ENCODE peak calls at places on chromosomes 16 and 17, in nine cellular contexts. One of them, this sample, is unnamed.

GRCh38 chr16:73771676-73772075 is 524.9 kb upstream of the PSMD7 start:
- DNase-seq in A549: no peak
- DNase-seq in tibial nerve: no peak
- DNase-seq in H1: no peak
- DNase-seq in esophagus muscularis mucosa: no peak
- DNase-seq in stomach: no peak
- DNase-seq in SK-N-SH: no peak
- DNase-seq in suprapubic skin: no peak
- DNase-seq in ovary: no peak
- DNase-seq in this sample: no peak

GRCh38 chr17:17403899-17404576 is 72.8 kb upstream of the MED9 start:
- DNase-seq in A549: no peak
- DNase-seq in tibial nerve: no peak
- DNase-seq in H1: no peak
- DNase-seq in esophagus muscularis mucosa: no peak
- DNase-seq in stomach: no peak
- DNase-seq in SK-N-SH: peak; percentile 79
- DNase-seq in suprapubic skin: no peak
- DNase-seq in ovary: no peak
- DNase-seq in this sample: peak; percentile 45

GRCh38 chr17:80730739-80731138 is 186.1 kb downstream of the RPTOR start:
- DNase-seq in A549: no peak
- DNase-seq in tibial nerve: no peak
- DNase-seq in H1: no peak
- DNase-seq in esophagus muscularis mucosa: no peak
- DNase-seq in stomach: no peak
- DNase-seq in SK-N-SH: no peak
- DNase-seq in suprapubic skin: no peak
- DNase-seq in ovary: no peak
- DNase-seq in this sample: no peak

GRCh38 chr17:80036715-80037477 is 454 bp downstream of the CCDC40 start:
- DNase-seq in A549: peak; percentile 63
- DNase-seq in tibial nerve: no peak
- DNase-seq in H1: peak; percentile 85
- DNase-seq in esophagus muscularis mucosa: no peak
- DNase-seq in stomach: no peak
- DNase-seq in SK-N-SH: peak; percentile 92
- DNase-seq in suprapubic skin: no peak
- DNase-seq in ovary: no peak
- DNase-seq in this sample: peak; percentile 37

GRCh38 chr17:36505171-36505570 is 18.7 kb downstream of the ZNHIT3 start:
- DNase-seq in A549: no peak
- DNase-seq in tibial nerve: no peak
- DNase-seq in H1: no peak
- DNase-seq in esophagus muscularis mucosa: no peak
- DNase-seq in stomach: no peak
- DNase-seq in SK-N-SH: no peak
- DNase-seq in suprapubic skin: no peak
- DNase-seq in ovary: no peak
- DNase-seq in this sample: no peak

GRCh38 chr16:31714899-31715504 is 158.6 kb upstream of the ZNF267 start:
- DNase-seq in A549: no peak
- DNase-seq in tibial nerve: no peak
- DNase-seq in H1: no peak
- DNase-seq in esophagus muscularis mucosa: no peak
- DNase-seq in stomach: no peak
- DNase-seq in SK-N-SH: no peak
- DNase-seq in suprapubic skin: no peak
- DNase-seq in ovary: no peak
- DNase-seq in this sample: no peak

GRCh38 chr16:31138621-31139578 is 3.4 kb upstream of the PRSS8 start:
- DNase-seq in A549: peak; percentile 64
- DNase-seq in tibial nerve: no peak
- DNase-seq in H1: peak; percentile 70
- DNase-seq in esophagus muscularis mucosa: no peak
- DNase-seq in stomach: peak; percentile 91
- DNase-seq in SK-N-SH: peak; percentile 47
- DNase-seq in suprapubic skin: no peak
- DNase-seq in ovary: no peak
- DNase-seq in this sample: peak; percentile 91

GRCh38 chr17:44926841-44927525 is 11.7 kb upstream of the GFAP start:
- DNase-seq in A549: no peak
- DNase-seq in tibial nerve: no peak
- DNase-seq in H1: no peak
- DNase-seq in esophagus muscularis mucosa: no peak
- DNase-seq in stomach: no peak
- DNase-seq in SK-N-SH: no peak
- DNase-seq in suprapubic skin: no peak
- DNase-seq in ovary: no peak
- DNase-seq in this sample: peak; percentile 4

GRCh38 chr17:83054518-83055125 is 24.8 kb upstream of the METRNL start:
- DNase-seq in A549: no peak
- DNase-seq in tibial nerve: peak; percentile 3
- DNase-seq in H1: peak; percentile 29
- DNase-seq in esophagus muscularis mucosa: no peak
- DNase-seq in stomach: peak; percentile 14
- DNase-seq in SK-N-SH: no peak
- DNase-seq in suprapubic skin: no peak
- DNase-seq in ovary: no peak
- DNase-seq in this sample: no peak

GRCh38 chr17:42660692-42661345 is 1.7 kb downstream of the TUBG2 start:
- DNase-seq in A549: peak; percentile 68
- DNase-seq in tibial nerve: no peak
- DNase-seq in H1: no peak
- DNase-seq in esophagus muscularis mucosa: no peak
- DNase-seq in stomach: no peak
- DNase-seq in SK-N-SH: no peak
- DNase-seq in suprapubic skin: no peak
- DNase-seq in ovary: peak; percentile 18
- DNase-seq in this sample: peak; percentile 60

GRCh38 chr17:63309021-63309420 is 137.1 kb downstream of the CYB561 start:
- DNase-seq in A549: peak; percentile 13
- DNase-seq in tibial nerve: no peak
- DNase-seq in H1: no peak
- DNase-seq in esophagus muscularis mucosa: no peak
- DNase-seq in stomach: no peak
- DNase-seq in SK-N-SH: no peak
- DNase-seq in suprapubic skin: no peak
- DNase-seq in ovary: no peak
- DNase-seq in this sample: no peak

GRCh38 chr17:73600103-73600871 is 44.0 kb downstream of the SDK2 start:
- DNase-seq in A549: no peak
- DNase-seq in tibial nerve: peak; percentile 23
- DNase-seq in H1: no peak
- DNase-seq in esophagus muscularis mucosa: no peak
- DNase-seq in stomach: no peak
- DNase-seq in SK-N-SH: peak; percentile 91
- DNase-seq in suprapubic skin: no peak
- DNase-seq in ovary: no peak
- DNase-seq in this sample: no peak

GRCh38 chr16:56911771-56912541 is 20.0 kb upstream of the HERPUD1 start:
- DNase-seq in A549: no peak
- DNase-seq in tibial nerve: peak; percentile 36
- DNase-seq in H1: no peak
- DNase-seq in esophagus muscularis mucosa: no peak
- DNase-seq in stomach: peak; percentile 40
- DNase-seq in SK-N-SH: no peak
- DNase-seq in suprapubic skin: no peak
- DNase-seq in ovary: no peak
- DNase-seq in this sample: peak; percentile 74

GRCh38 chr16:3902731-3903130 is 22.2 kb upstream of the CREBBP start:
- DNase-seq in A549: no peak
- DNase-seq in tibial nerve: no peak
- DNase-seq in H1: no peak
- DNase-seq in esophagus muscularis mucosa: no peak
- DNase-seq in stomach: no peak
- DNase-seq in SK-N-SH: no peak
- DNase-seq in suprapubic skin: no peak
- DNase-seq in ovary: no peak
- DNase-seq in this sample: no peak
- TF ChIP-seq EP300 in A549: no peak
- TF ChIP-seq EP300 in tibial nerve: no peak
- TF ChIP-seq EP300 in H1: no peak
- TF ChIP-seq EP300 in esophagus muscularis mucosa: no peak
- TF ChIP-seq EP300 in stomach: no peak
- TF ChIP-seq EP300 in SK-N-SH: no peak
- TF ChIP-seq EP300 in suprapubic skin: no peak
- TF ChIP-seq EP300 in ovary: no peak
- TF ChIP-seq EP300 in this sample: no peak

GRCh38 chr17:50666316-50666715 is 31.6 kb downstream of the ABCC3 start:
- DNase-seq in A549: no peak
- DNase-seq in tibial nerve: no peak
- DNase-seq in H1: no peak
- DNase-seq in esophagus muscularis mucosa: no peak
- DNase-seq in stomach: no peak
- DNase-seq in SK-N-SH: no peak
- DNase-seq in suprapubic skin: no peak
- DNase-seq in ovary: no peak
- DNase-seq in this sample: no peak
- H3K27ac ChIP-seq in A549: peak overlapping the region; percentile 98
- H3K27ac ChIP-seq in tibial nerve: no peak overlapping the region
- H3K27ac ChIP-seq in H1: no peak overlapping the region
- H3K27ac ChIP-seq in esophagus muscularis mucosa: no peak overlapping the region
- H3K27ac ChIP-seq in stomach: no peak overlapping the region
- H3K27ac ChIP-seq in SK-N-SH: no peak overlapping the region
- H3K27ac ChIP-seq in suprapubic skin: no peak overlapping the region
- H3K27ac ChIP-seq in ovary: no peak overlapping the region
- H3K27ac ChIP-seq in this sample: no peak overlapping the region

GRCh38 chr16:71854369-71854948 is 8.7 kb downstream of the ATXN1L start:
- DNase-seq in A549: no peak
- DNase-seq in tibial nerve: no peak
- DNase-seq in H1: no peak
- DNase-seq in esophagus muscularis mucosa: no peak
- DNase-seq in stomach: no peak
- DNase-seq in SK-N-SH: no peak
- DNase-seq in suprapubic skin: no peak
- DNase-seq in ovary: no peak
- DNase-seq in this sample: no peak
- TF ChIP-seq EP300 in A549: no peak
- TF ChIP-seq EP300 in tibial nerve: no peak
- TF ChIP-seq EP300 in H1: no peak
- TF ChIP-seq EP300 in esophagus muscularis mucosa: no peak
- TF ChIP-seq EP300 in stomach: no peak
- TF ChIP-seq EP300 in SK-N-SH: no peak
- TF ChIP-seq EP300 in suprapubic skin: no peak
- TF ChIP-seq EP300 in ovary: no peak
- TF ChIP-seq EP300 in this sample: no peak

GRCh38 chr17:48296453-48296852 is 133.6 kb downstream of the SKAP1 start:
- DNase-seq in A549: no peak
- DNase-seq in tibial nerve: no peak
- DNase-seq in H1: no peak
- DNase-seq in esophagus muscularis mucosa: no peak
- DNase-seq in stomach: no peak
- DNase-seq in SK-N-SH: no peak
- DNase-seq in suprapubic skin: no peak
- DNase-seq in ovary: no peak
- DNase-seq in this sample: no peak

GRCh38 chr17:48294989-48295892 is 134.8 kb downstream of the SKAP1 start:
- DNase-seq in A549: peak; percentile 35
- DNase-seq in tibial nerve: no peak
- DNase-seq in H1: no peak
- DNase-seq in esophagus muscularis mucosa: no peak
- DNase-seq in stomach: no peak
- DNase-seq in SK-N-SH: no peak
- DNase-seq in suprapubic skin: no peak
- DNase-seq in ovary: no peak
- DNase-seq in this sample: no peak

GRCh38 chr17:48301002-48301401 is 129.0 kb downstream of the SKAP1 start:
- DNase-seq in A549: no peak
- DNase-seq in tibial nerve: no peak
- DNase-seq in H1: no peak
- DNase-seq in esophagus muscularis mucosa: no peak
- DNase-seq in stomach: no peak
- DNase-seq in SK-N-SH: no peak
- DNase-seq in suprapubic skin: no peak
- DNase-seq in ovary: no peak
- DNase-seq in this sample: no peak

GRCh38 chr17:48297825-48298224 is 132.2 kb downstream of the SKAP1 start:
- DNase-seq in A549: no peak
- DNase-seq in tibial nerve: no peak
- DNase-seq in H1: no peak
- DNase-seq in esophagus muscularis mucosa: no peak
- DNase-seq in stomach: no peak
- DNase-seq in SK-N-SH: no peak
- DNase-seq in suprapubic skin: no peak
- DNase-seq in ovary: no peak
- DNase-seq in this sample: no peak

DNA sequence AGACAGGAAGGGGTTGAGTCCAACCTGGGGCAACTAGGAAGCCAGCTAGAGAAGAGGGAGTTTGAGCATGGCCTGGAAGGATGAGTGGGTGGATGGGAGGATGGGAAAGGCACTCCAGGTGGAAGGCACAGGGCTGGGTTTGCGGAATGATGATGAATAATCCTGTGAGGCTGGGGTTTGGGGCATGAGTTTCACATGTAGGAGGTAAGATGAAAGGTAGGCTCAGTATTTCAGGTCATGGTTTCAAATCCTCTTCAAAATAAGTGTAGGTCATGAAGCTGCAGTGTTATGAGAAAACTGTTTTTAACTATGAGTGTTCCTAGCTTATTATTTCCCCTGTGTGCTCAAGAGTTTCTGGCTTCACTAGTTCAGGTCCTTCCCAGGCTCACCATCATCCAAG is 130.3 kb downstream of the SKAP1 start:
- DNase-seq in A549: no peak
- DNase-seq in tibial nerve: no peak
- DNase-seq in H1: no peak
- DNase-seq in esophagus muscularis mucosa: no peak
- DNase-seq in stomach: no peak
- DNase-seq in SK-N-SH: no peak
- DNase-seq in suprapubic skin: no peak
- DNase-seq in ovary: no peak
- DNase-seq in this sample: no peak
- H3K27ac ChIP-seq in A549: no peak overlapping the region
- H3K27ac ChIP-seq in tibial nerve: no peak overlapping the region
- H3K27ac ChIP-seq in H1: no peak overlapping the region
- H3K27ac ChIP-seq in esophagus muscularis mucosa: no peak overlapping the region
- H3K27ac ChIP-seq in stomach: no peak overlapping the region
- H3K27ac ChIP-seq in SK-N-SH: no peak overlapping the region
- H3K27ac ChIP-seq in suprapubic skin: no peak overlapping the region
- H3K27ac ChIP-seq in ovary: no peak overlapping the region
- H3K27ac ChIP-seq in this sample: no peak overlapping the region

GRCh38 chr17:43830510-43831145 is 2.3 kb downstream of the MPP3 start:
- DNase-seq in A549: no peak
- DNase-seq in tibial nerve: no peak
- DNase-seq in H1: no peak
- DNase-seq in esophagus muscularis mucosa: no peak
- DNase-seq in stomach: no peak
- DNase-seq in SK-N-SH: no peak
- DNase-seq in suprapubic skin: no peak
- DNase-seq in ovary: no peak
- DNase-seq in this sample: no peak
- TF ChIP-seq EP300 in A549: no peak
- TF ChIP-seq EP300 in tibial nerve: no peak
- TF ChIP-seq EP300 in H1: no peak
- TF ChIP-seq EP300 in esophagus muscularis mucosa: no peak
- TF ChIP-seq EP300 in stomach: no peak
- TF ChIP-seq EP300 in SK-N-SH: no peak
- TF ChIP-seq EP300 in suprapubic skin: no peak
- TF ChIP-seq EP300 in ovary: no peak
- TF ChIP-seq EP300 in this sample: no peak

This sample was measured in transverse colon.